ENCODE peak calls at places on chromosome 20, in seven cellular contexts. W, A, G, J, H, Z and E are unnamed samples.

GRCh38 chr20:46772901-46773300 is 63.5 kb downstream of the SLC2A10 start:
- DNase-seq in A (no peak), Z (no peak), W (no peak), G (no peak), H (no peak), J (peak; percentile 17), E (no peak)

GRCh38 chr20:38563802-38564431 is 17.1 kb upstream of the ADIG start:
- DNase-seq in G (no peak), W (no peak), J (no peak), A (no peak), Z (no peak), H (no peak), E (no peak)

GRCh38 chr20:47181056-47181862 is 175.2 kb downstream of the ZMYND8 start:
- DNase-seq in G (no peak), J (no peak), Z (peak; percentile 40), H (no peak), W (no peak), A (peak; percentile 47), E (peak; percentile 25)

GRCh38 chr20:62728781-62729300 is 20.2 kb downstream of the NTSR1 start:
- DNase-seq in Z (no peak), W (no peak), G (no peak), H (no peak), J (no peak), A (no peak), E (no peak)

GRCh38 chr20:61795669-61796630 is 269.7 kb downstream of the TAF4 start:
- DNase-seq in G (no peak), J (no peak), A (no peak), Z (no peak), H (no peak), W (no peak), E (no peak)

GRCh38 chr20:44465001-44465560 is 10.6 kb upstream of the TTPAL start:
- DNase-seq in A (no peak), H (no peak), W (no peak), J (no peak), Z (no peak), G (no peak), E (no peak)

GRCh38 chr20:18628330-18628941 is 40.6 kb downstream of the DTD1 start:
- DNase-seq in H (no peak), G (no peak), J (no peak), Z (peak; percentile 30), W (no peak), A (no peak), E (no peak)

GRCh38 chr20:26208296-26209091 is 511.8 kb upstream of the ZNF337 start:
- DNase-seq in G (no peak), W (no peak), J (no peak), H (peak; percentile 37), A (no peak), Z (peak; percentile 41), E (no peak)

GRCh38 chr20:59818911-59819310 is 114.5 kb downstream of the SYCP2 start:
- DNase-seq in W (no peak), J (no peak), A (no peak), G (no peak), Z (no peak), H (no peak), E (no peak)

GRCh38 chr20:44910690-44911262 is 916 bp downstream of the PABPC1L start:
- DNase-seq in A (no peak), W (no peak), J (no peak), Z (no peak), H (no peak), G (no peak), E (no peak)

GRCh38 chr20:1122388-1123315 is 4.2 kb downstream of the PSMF1 start:
- DNase-seq in Z (peak; percentile 30), H (no peak), A (no peak), J (no peak), W (no peak), G (no peak), E (peak; percentile 48)

GRCh38 chr20:34549291-34549928 is 9.1 kb upstream of the MAP1LC3A start:
- DNase-seq in W (no peak), A (no peak), G (no peak), Z (no peak), J (no peak), H (no peak), E (no peak)

GRCh38 chr20:9543214-9543613 is 28.8 kb downstream of the LAMP5 start:
- DNase-seq in W (no peak), Z (no peak), H (no peak), G (no peak), J (no peak), A (no peak), E (no peak)

GRCh38 chr20:45121388-45121787 is 2.9 kb downstream of the WFDC12 start:
- DNase-seq in W (no peak), H (no peak), G (no peak), Z (no peak), J (no peak), A (no peak), E (no peak)

GRCh38 chr20:37841991-37842390 is 60.9 kb upstream of the VSTM2L start:
- DNase-seq in Z (no peak), A (no peak), H (no peak), W (no peak), G (no peak), J (no peak), E (no peak)

GRCh38 chr20:37228111-37228510 is 33.5 kb downstream of the GHRH start:
- DNase-seq in W (no peak), H (no peak), A (no peak), Z (no peak), J (no peak), G (no peak), E (no peak)

GRCh38 chr20:6575912-6576391 is 191.5 kb upstream of the BMP2 start:
- DNase-seq in W (no peak), Z (no peak), A (no peak), J (no peak), G (no peak), H (no peak), E (peak; percentile 50)

GRCh38 chr20:38894091-38894847 is 31.9 kb upstream of the FAM83D start:
- DNase-seq in Z (no peak), A (no peak), W (no peak), J (peak; percentile 94), H (no peak), G (no peak), E (no peak)

GRCh38 chr20:34256629-34257124 is 15.5 kb downstream of the ASIP start:
- DNase-seq in A (no peak), G (no peak), Z (no peak), H (no peak), J (no peak), W (no peak), E (no peak)